ENCODE peak calls at places on chromosomes 12 and 14, in six cellular contexts. F is ovary, O is A549, Q is OCI-LY7, K is HFF-Myc, P is left ventricle myocardium inferior. T is an unnamed sample.

GRCh38 chr12:49442915-49443314 is 75.7 kb downstream of the SPATS2 start:
- DNase-seq in Q (no peak), P (no peak), O (no peak), F (no peak), K (no peak), T (no peak)

GRCh38 chr14:106564058-106564643 is 1037.8 kb downstream of the TMEM121 start:
- DNase-seq in P (no peak), Q (peak; percentile 58), F (no peak), O (peak; percentile 18), K (no peak), T (peak; percentile 62)

GRCh38 chr14:69665596-69665995 is 54.2 kb downstream of the SUSD6 start:
- DNase-seq in P (no peak), F (no peak), O (no peak), K (no peak), Q (no peak), T (no peak)

GRCh38 chr14:31489680-31490079 is 1.8 kb upstream of the GPR33 start:
- DNase-seq in F (no peak), Q (peak; percentile 61), K (no peak), O (no peak), P (no peak), T (peak; percentile 17)

GRCh38 chr12:88934163-88934747 is 354.0 kb upstream of the KITLG start:
- DNase-seq in P (no peak), F (no peak), K (no peak), O (no peak), Q (no peak), T (no peak)

GRCh38 chr12:70272510-70272909 is 29.3 kb downstream of the CNOT2 start:
- DNase-seq in P (no peak), O (no peak), K (no peak), Q (no peak), F (no peak), T (no peak)

GRCh38 chr12:131673519-131674265 is 37.2 kb upstream of the SFSWAP start:
- DNase-seq in O (no peak), Q (no peak), F (no peak), K (peak; percentile 17), P (no peak), T (no peak)

GRCh38 chr12:106459534-106459933 is 102.0 kb downstream of the POLR3B start:
- DNase-seq in Q (no peak), F (no peak), O (no peak), K (no peak), P (no peak), T (no peak)

GRCh38 chr12:132405742-132406251 is 76.4 kb upstream of the GALNT9 start:
- DNase-seq in K (no peak), O (no peak), P (peak; percentile 4), Q (no peak), F (no peak), T (no peak)

GRCh38 chr14:90785474-90785873 is 30.8 kb downstream of the TTC7B start:
- DNase-seq in P (no peak), K (peak; percentile 19), O (no peak), Q (no peak), F (peak; percentile 59), T (no peak)

GRCh38 chr14:101857226-101857625 is 95.7 kb downstream of the PPP2R5C start:
- DNase-seq in P (no peak), K (no peak), Q (no peak), O (no peak), F (no peak), T (no peak)

GRCh38 chr12:120432772-120433525 is 5.0 kb upstream of the COX6A1 start:
- DNase-seq in Q (no peak), F (no peak), O (no peak), P (no peak), K (no peak), T (no peak)

GRCh38 chr12:120438495-120439198 is 734 bp downstream of the COX6A1 start:
- DNase-seq in K (no peak), O (no peak), F (no peak), P (no peak), Q (peak; percentile 19), T (no peak)

GRCh38 chr12:120439646-120440247 is 1.8 kb downstream of the COX6A1 start:
- DNase-seq in P (peak; percentile 29), F (no peak), Q (peak; percentile 86), O (peak; percentile 90), K (peak; percentile 45), T (peak; percentile 75)

DNA sequence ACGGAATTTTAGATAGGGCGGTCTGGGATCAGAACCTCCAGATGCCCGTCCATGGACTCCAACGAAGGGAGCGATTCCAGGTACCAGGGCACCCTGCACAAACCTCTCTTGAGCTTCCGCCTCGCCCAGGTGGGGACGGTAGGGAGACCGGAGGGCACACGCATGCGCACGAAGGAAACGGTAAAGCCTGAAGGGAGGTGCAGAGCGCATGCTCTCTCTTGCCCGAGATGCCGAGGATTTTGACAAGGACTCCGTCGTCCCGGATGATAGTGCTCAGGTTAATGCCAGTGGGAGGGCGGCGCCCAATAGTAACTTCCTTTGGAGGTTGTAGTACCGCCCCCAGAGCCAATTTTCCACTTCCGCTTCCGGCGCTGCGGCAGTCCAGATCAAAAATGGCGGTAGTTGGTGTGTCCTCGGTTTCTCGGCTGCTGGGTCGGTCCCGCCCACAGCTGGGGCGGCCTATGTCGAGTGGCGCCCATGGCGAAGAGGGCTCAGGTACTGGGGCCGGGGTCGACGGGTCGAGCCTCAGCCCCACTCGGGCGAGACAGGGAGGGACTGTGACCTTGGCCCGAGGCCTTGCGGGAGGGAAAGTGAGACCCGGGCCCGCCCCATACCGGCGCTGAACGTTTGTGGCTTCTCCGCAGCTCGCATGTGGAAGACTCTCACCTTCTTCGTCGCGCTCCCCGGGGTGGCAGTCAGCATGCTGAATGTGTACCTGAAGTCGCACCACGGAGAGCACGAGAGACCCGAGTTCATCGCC is at the start of gene COX6A1:
- DNase-seq in F (peak; percentile 91), K (peak; percentile 97), O (peak; percentile 99), Q (peak; percentile 100), P (peak; percentile 95), T (peak; percentile 96)
- TF ChIP-seq CTCF in F (no peak), K (no peak), O (no peak), Q (peak; percentile 21), P (no peak), T (no peak)

GRCh38 chr14:72420749-72421452 is 473.0 kb downstream of the DPF3 start:
- DNase-seq in F (peak; percentile 88), Q (peak; percentile 50), K (peak; percentile 25), P (peak; percentile 67), O (peak; percentile 28), T (peak; percentile 63)
- TF ChIP-seq CTCF in F (peak; percentile 47), Q (peak; percentile 97), K (peak; percentile 94), P (peak; percentile 92), O (peak; percentile 72), T (peak; percentile 84)

GRCh38 chr12:57107456-57107855 is 3.7 kb downstream of the STAT6 start:
- DNase-seq in F (peak; percentile 21), O (no peak), Q (no peak), P (no peak), K (no peak), T (no peak)

GRCh38 chr12:57105011-57105753 is 6.0 kb downstream of the STAT6 start:
- DNase-seq in F (peak; percentile 18), P (no peak), Q (no peak), O (no peak), K (no peak), T (no peak)

GRCh38 chr12:57103856-57104255 is 7.3 kb downstream of the STAT6 start:
- DNase-seq in K (no peak), Q (no peak), O (no peak), P (no peak), F (no peak), T (no peak)

GRCh38 chr12:57104292-57104910 is 6.8 kb downstream of the STAT6 start:
- DNase-seq in O (no peak), P (no peak), F (peak; percentile 20), Q (no peak), K (no peak), T (no peak)

DNA sequence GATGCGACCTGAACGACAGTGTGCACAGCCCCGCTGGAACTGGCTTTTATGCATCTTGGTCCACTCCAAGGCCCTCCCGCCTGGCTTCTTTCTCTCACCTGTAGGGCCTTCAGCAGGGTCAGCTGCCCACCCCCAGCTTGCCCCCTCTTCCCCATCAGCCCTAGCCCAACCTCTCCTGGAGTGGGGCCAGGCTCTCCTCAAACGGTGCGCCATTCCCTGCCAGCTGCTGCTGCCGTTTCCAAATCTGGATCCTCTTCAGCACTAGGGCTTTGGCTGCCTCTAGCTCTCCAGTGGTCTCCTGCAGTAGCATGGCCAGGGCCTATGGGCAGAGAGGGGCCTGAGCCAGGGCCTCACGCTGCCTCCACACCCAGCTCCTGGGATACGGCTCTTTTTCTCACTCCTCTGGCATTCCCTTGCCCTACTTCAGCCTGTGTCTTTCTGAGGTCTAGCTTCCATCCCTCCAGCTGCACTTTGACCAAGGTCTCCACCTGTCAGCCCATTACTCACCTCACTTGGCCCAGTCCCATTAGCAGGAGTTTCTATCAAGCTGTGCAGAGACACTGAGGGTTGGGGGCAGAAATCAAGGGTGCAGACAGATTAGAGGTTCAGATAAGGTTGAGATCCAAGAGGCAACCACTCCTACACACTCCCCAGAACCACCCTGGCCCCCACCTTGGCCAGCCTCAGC is 5.0 kb downstream of the STAT6 start:
- DNase-seq in F (peak; percentile 22), O (no peak), K (no peak), Q (no peak), P (no peak), T (no peak)
- TF ChIP-seq CTCF in F (no peak), O (no peak), K (no peak), Q (no peak), P (no peak), T (no peak)

GRCh38 chr14:21103165-21103709 is 2.4 kb downstream of the TMEM253 start:
- DNase-seq in F (no peak), Q (no peak), K (no peak), P (no peak), O (peak; percentile 96), T (no peak)
- TF ChIP-seq CTCF in F (no peak), Q (no peak), K (no peak), P (no peak), O (no peak), T (no peak)